ENCODE peak calls at places on chromosome 19, in seven cellular contexts. P is hepatocyte; K is KBM-7; W is GM18507; J is NB4; V is naive thymus-derived CD8-positive, alpha-beta T cell; H is activated T-helper 1 cell treated with anti-CD3 and anti-CD28 coated beads, Interleukin-12 subunit alpha, Interleukin-12 subunit beta, Interleukin-2, Interleukin-4 antibody, amounts not matched to agents 30 ng/mL and 10 ng/mL and 1 ng/mL, durations not matched to agents 14 hours and 24 hours and 36 hours. E is an unnamed sample.
A peak's percentile ranks its signal among the peaks of the same experiment; 100 is the strongest.

GRCh38 chr19:1027020-1027952 is 878 bp downstream of the CNN2 start:
- DNase-seq in H (no peak), P (no peak), V (peak; percentile 59), W (no peak), K (peak; percentile 63), J (peak; percentile 67), E (no peak)

GRCh38 chr19:11420429-11420893 is 1.3 kb upstream of the RGL3 start:
- DNase-seq in J (peak; percentile 70), P (peak; percentile 66), V (no peak), K (peak; percentile 19), W (no peak), H (no peak), E (no peak)

GRCh38 chr19:50507376-50507775 is 3.6 kb downstream of the JOSD2 start:
- DNase-seq in K (no peak), P (no peak), H (no peak), V (no peak), W (no peak), J (no peak), E (no peak)

GRCh38 chr19:11781295-11782057 is 14.7 kb downstream of the ZNF441 start:
- DNase-seq in H (no peak), J (no peak), K (no peak), P (no peak), W (no peak), V (no peak), E (no peak)

GRCh38 chr19:54873990-54874389 is at the start of gene FCAR:
- DNase-seq in P (no peak), H (no peak), W (no peak), J (peak; percentile 72), V (no peak), K (no peak), E (no peak)

GRCh38 chr19:39144487-39145071 is 19.0 kb downstream of the PAK4 start:
- DNase-seq in J (no peak), H (no peak), V (no peak), W (no peak), K (peak; percentile 25), P (peak; percentile 23), E (no peak)

GRCh38 chr19:54436031-54436523 is 12.9 kb upstream of the LENG8 start:
- DNase-seq in P (no peak), H (no peak), K (no peak), W (no peak), V (no peak), J (no peak), E (no peak)

GRCh38 chr19:46624958-46625661 is at the start of gene PTGIR:
- DNase-seq in V (no peak), P (peak; percentile 62), J (peak; percentile 58), H (no peak), W (no peak), K (peak; percentile 47), E (no peak)

GRCh38 chr19:8731428-8732169 is 10.2 kb downstream of the OR2Z1 start:
- DNase-seq in K (peak; percentile 11), P (no peak), H (no peak), V (no peak), W (no peak), J (peak; percentile 63), E (no peak)

GRCh38 chr19:53333071-53333465 is 481 bp upstream of the ZNF845 start:
- DNase-seq in H (peak; percentile 8), V (no peak), W (no peak), P (peak; percentile 64), K (no peak), J (peak; percentile 50), E (no peak)

E was measured in GM12892.